ENCODE peak calls at places on chromosome 11, in five cellular contexts. Y, G, X, O and F are unnamed samples.

GRCh38 chr11:93704237-93704636 is 37.1 kb downstream of the TAF1D start:
- DNase-seq in O (peak), X (no peak), G (no peak), Y (no peak), F (peak)

GRCh38 chr11:128565881-128566280 is 21.5 kb downstream of the ETS1 start:
- DNase-seq in X (no peak), O (no peak), Y (no peak), G (no peak), F (peak)

GRCh38 chr11:56885182-56885581 is 103.5 kb upstream of the OR5AK2 start:
- DNase-seq in O (peak), G (no peak), X (no peak), Y (no peak), F (no peak)

GRCh38 chr11:19546325-19546724 is 166.3 kb upstream of the NAV2 start:
- DNase-seq in Y (no peak), X (no peak), G (peak), O (peak), F (peak)

GRCh38 chr11:74437441-74437840 is 29.9 kb downstream of the KCNE3 start:
- DNase-seq in Y (no peak), X (no peak), G (peak), O (peak), F (no peak)

GRCh38 chr11:15775051-15775541 is 581.2 kb downstream of the SOX6 start:
- DNase-seq in X (no peak), O (no peak), Y (no peak), G (peak), F (no peak)

GRCh38 chr11:33944345-33944692 is 52.4 kb upstream of the LMO2 start:
- DNase-seq in X (no peak), O (no peak), G (no peak), Y (no peak), F (no peak)

GRCh38 chr11:12175694-12176241 is 65.4 kb downstream of the MICAL2 start:
- DNase-seq in Y (no peak), X (no peak), G (peak), O (no peak), F (no peak)

GRCh38 chr11:66743271-66743968 is 14.4 kb upstream of the SPTBN2 start:
- DNase-seq in G (no peak), O (no peak), Y (no peak), X (no peak), F (peak)